ENCODE peak calls at places on chromosomes 5 and 9, in ten cellular contexts. One of them, this sample, is unnamed.

GRCh38 chr9:127128341-127129072 is 6.1 kb upstream of the ANGPTL2 start:
- DNase-seq in PC-9: peak; percentile 61
- DNase-seq in cardiac fibroblast: peak; percentile 24
- DNase-seq in GM12865: no peak
- DNase-seq in fibroblast of pulmonary artery: no peak
- DNase-seq in coronary artery: no peak
- DNase-seq in AG04449: no peak
- DNase-seq in cardiac muscle cell: no peak
- DNase-seq in fibroblast of mammary gland: peak; percentile 69
- DNase-seq in WERI-Rb-1: no peak
- DNase-seq in this sample: peak; percentile 22

GRCh38 chr9:32427111-32427873 is 42.8 kb downstream of the ACO1 start:
- DNase-seq in fibroblast of mammary gland: peak; percentile 43
- DNase-seq in fibroblast of pulmonary artery: peak; percentile 41
- DNase-seq in cardiac muscle cell: no peak
- DNase-seq in PC-9: peak; percentile 45
- DNase-seq in cardiac fibroblast: peak; percentile 77
- DNase-seq in coronary artery: no peak
- DNase-seq in WERI-Rb-1: no peak
- DNase-seq in AG04449: no peak
- DNase-seq in GM12865: no peak
- DNase-seq in this sample: peak; percentile 9

GRCh38 chr5:138177936-138178515 is 404 bp downstream of the BRD8 start:
- DNase-seq in PC-9: no peak
- DNase-seq in WERI-Rb-1: peak; percentile 22
- DNase-seq in fibroblast of mammary gland: peak; percentile 37
- DNase-seq in cardiac muscle cell: peak; percentile 33
- DNase-seq in coronary artery: no peak
- DNase-seq in GM12865: peak; percentile 33
- DNase-seq in fibroblast of pulmonary artery: peak; percentile 33
- DNase-seq in cardiac fibroblast: peak; percentile 44
- DNase-seq in AG04449: no peak
- DNase-seq in this sample: peak; percentile 55

GRCh38 chr9:120999317-120999716 is 50.8 kb downstream of the C5 start:
- DNase-seq in fibroblast of pulmonary artery: no peak
- DNase-seq in WERI-Rb-1: no peak
- DNase-seq in coronary artery: no peak
- DNase-seq in GM12865: no peak
- DNase-seq in cardiac fibroblast: no peak
- DNase-seq in AG04449: no peak
- DNase-seq in fibroblast of mammary gland: no peak
- DNase-seq in PC-9: no peak
- DNase-seq in cardiac muscle cell: no peak
- DNase-seq in this sample: no peak

GRCh38 chr5:136081192-136081591 is 51.5 kb upstream of the SMAD5 start:
- DNase-seq in GM12865: no peak
- DNase-seq in AG04449: no peak
- DNase-seq in fibroblast of pulmonary artery: no peak
- DNase-seq in fibroblast of mammary gland: no peak
- DNase-seq in cardiac fibroblast: no peak
- DNase-seq in PC-9: peak; percentile 16
- DNase-seq in WERI-Rb-1: no peak
- DNase-seq in cardiac muscle cell: no peak
- DNase-seq in coronary artery: no peak
- DNase-seq in this sample: no peak

GRCh38 chr5:83342475-83342874 is 129.1 kb upstream of the VCAN start:
- DNase-seq in cardiac fibroblast: no peak
- DNase-seq in PC-9: no peak
- DNase-seq in AG04449: no peak
- DNase-seq in cardiac muscle cell: no peak
- DNase-seq in GM12865: no peak
- DNase-seq in fibroblast of pulmonary artery: no peak
- DNase-seq in fibroblast of mammary gland: no peak
- DNase-seq in WERI-Rb-1: no peak
- DNase-seq in coronary artery: no peak
- DNase-seq in this sample: no peak

GRCh38 chr9:136182422-136182790 is 22.5 kb downstream of the LHX3 start:
- DNase-seq in cardiac fibroblast: no peak
- DNase-seq in coronary artery: no peak
- DNase-seq in PC-9: no peak
- DNase-seq in GM12865: no peak
- DNase-seq in WERI-Rb-1: no peak
- DNase-seq in fibroblast of mammary gland: no peak
- DNase-seq in fibroblast of pulmonary artery: no peak
- DNase-seq in AG04449: no peak
- DNase-seq in cardiac muscle cell: no peak
- DNase-seq in this sample: no peak

GRCh38 chr9:20558609-20559016 is 63.7 kb downstream of the MLLT3 start:
- DNase-seq in AG04449: peak; percentile 84
- DNase-seq in PC-9: peak; percentile 50
- DNase-seq in fibroblast of mammary gland: peak; percentile 92
- DNase-seq in coronary artery: no peak
- DNase-seq in cardiac muscle cell: no peak
- DNase-seq in GM12865: peak; percentile 65
- DNase-seq in WERI-Rb-1: no peak
- DNase-seq in cardiac fibroblast: peak; percentile 95
- DNase-seq in fibroblast of pulmonary artery: peak; percentile 75
- DNase-seq in this sample: peak; percentile 91

GRCh38 chr5:124492444-124493224 is 253.8 kb downstream of the ZNF608 start:
- DNase-seq in fibroblast of pulmonary artery: no peak
- DNase-seq in AG04449: no peak
- DNase-seq in PC-9: no peak
- DNase-seq in WERI-Rb-1: no peak
- DNase-seq in coronary artery: no peak
- DNase-seq in cardiac fibroblast: no peak
- DNase-seq in GM12865: no peak
- DNase-seq in cardiac muscle cell: no peak
- DNase-seq in fibroblast of mammary gland: no peak
- DNase-seq in this sample: no peak

GRCh38 chr9:114953917-114954316 is 23.5 kb upstream of the TNFSF8 start:
- DNase-seq in fibroblast of mammary gland: peak; percentile 94
- DNase-seq in WERI-Rb-1: no peak
- DNase-seq in cardiac muscle cell: no peak
- DNase-seq in cardiac fibroblast: peak; percentile 91
- DNase-seq in PC-9: peak; percentile 42
- DNase-seq in GM12865: no peak
- DNase-seq in coronary artery: no peak
- DNase-seq in AG04449: peak; percentile 19
- DNase-seq in fibroblast of pulmonary artery: peak; percentile 88
- DNase-seq in this sample: peak; percentile 63

DNA sequence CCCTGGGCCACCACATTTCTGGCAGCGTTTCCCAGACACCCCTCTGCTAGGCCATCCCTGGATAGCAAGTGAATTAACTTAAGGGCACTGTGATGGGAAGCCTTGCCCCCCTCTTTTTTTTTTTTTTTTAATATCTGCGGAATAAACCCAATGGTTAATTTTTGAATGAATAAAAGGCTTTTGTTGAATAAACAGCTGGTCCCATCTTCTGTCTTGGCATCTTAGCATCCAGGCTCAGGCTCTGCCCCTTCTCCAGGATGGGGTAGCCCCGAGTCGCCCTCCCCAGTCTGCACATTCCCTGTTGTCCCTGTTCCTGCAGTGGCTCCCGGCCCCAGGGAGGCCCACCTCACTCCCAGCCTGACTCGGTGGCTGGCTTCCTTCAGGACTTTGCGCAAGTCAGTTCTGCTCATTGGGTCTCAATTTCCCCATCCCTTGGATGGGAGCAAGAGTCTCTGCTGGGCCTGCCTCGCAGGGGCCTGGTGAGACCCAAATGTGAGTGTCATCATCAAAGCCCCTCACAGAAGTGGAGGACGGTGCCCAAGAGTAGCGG is 29.0 kb upstream of the HMCN2 start:
- DNase-seq in AG04449: no peak
- DNase-seq in WERI-Rb-1: no peak
- DNase-seq in fibroblast of mammary gland: no peak
- DNase-seq in cardiac fibroblast: no peak
- DNase-seq in GM12865: no peak
- DNase-seq in fibroblast of pulmonary artery: no peak
- DNase-seq in cardiac muscle cell: no peak
- DNase-seq in coronary artery: no peak
- DNase-seq in PC-9: no peak
- DNase-seq in this sample: no peak
- TF ChIP-seq CTCF in AG04449: no peak
- TF ChIP-seq CTCF in WERI-Rb-1: no peak
- TF ChIP-seq CTCF in fibroblast of mammary gland: no peak
- TF ChIP-seq CTCF in cardiac fibroblast: no peak
- TF ChIP-seq CTCF in GM12865: peak; percentile 0
- TF ChIP-seq CTCF in fibroblast of pulmonary artery: no peak
- TF ChIP-seq CTCF in cardiac muscle cell: no peak
- TF ChIP-seq CTCF in coronary artery: no peak
- TF ChIP-seq CTCF in PC-9: peak; percentile 19
- TF ChIP-seq CTCF in this sample: no peak

GRCh38 chr5:172175263-172175719 is 12.7 kb downstream of the STK10 start:
- DNase-seq in PC-9: no peak
- DNase-seq in cardiac muscle cell: peak; percentile 20
- DNase-seq in WERI-Rb-1: no peak
- DNase-seq in coronary artery: no peak
- DNase-seq in AG04449: no peak
- DNase-seq in GM12865: peak; percentile 93
- DNase-seq in fibroblast of pulmonary artery: no peak
- DNase-seq in cardiac fibroblast: no peak
- DNase-seq in fibroblast of mammary gland: no peak
- DNase-seq in this sample: no peak
- H3K4me3 ChIP-seq in PC-9: no peak overlapping the region
- H3K4me3 ChIP-seq in cardiac muscle cell: no peak overlapping the region
- H3K4me3 ChIP-seq in WERI-Rb-1: no peak overlapping the region
- H3K4me3 ChIP-seq in coronary artery: peak overlapping the region; percentile 14
- H3K4me3 ChIP-seq in AG04449: no peak overlapping the region
- H3K4me3 ChIP-seq in GM12865: peak overlapping the region; percentile 53
- H3K4me3 ChIP-seq in fibroblast of pulmonary artery: no peak overlapping the region
- H3K4me3 ChIP-seq in cardiac fibroblast: no peak overlapping the region
- H3K4me3 ChIP-seq in fibroblast of mammary gland: no peak overlapping the region
- H3K4me3 ChIP-seq in this sample: no peak overlapping the region

DNA sequence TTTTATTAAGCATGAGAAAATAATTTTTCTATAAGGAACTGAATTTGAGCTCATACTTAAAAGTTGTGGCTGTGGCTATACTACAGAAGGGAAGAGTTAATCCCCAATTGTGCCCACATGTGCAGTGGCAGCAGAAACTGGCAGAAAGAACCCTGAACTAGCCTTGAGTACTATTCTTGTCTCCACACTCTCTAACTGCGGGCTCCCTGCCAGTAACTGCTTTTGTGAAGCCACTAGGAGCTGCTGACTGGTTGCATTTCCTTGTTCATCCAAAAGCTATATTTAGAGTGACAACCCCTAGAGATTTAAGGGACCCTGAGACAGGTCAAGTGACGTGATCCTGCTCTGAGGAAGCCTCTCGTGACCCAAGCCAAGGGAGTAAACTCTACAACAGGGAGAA is 238.6 kb downstream of the ELAVL2 start:
- DNase-seq in fibroblast of pulmonary artery: no peak
- DNase-seq in fibroblast of mammary gland: no peak
- DNase-seq in AG04449: no peak
- DNase-seq in PC-9: no peak
- DNase-seq in cardiac muscle cell: peak; percentile 79
- DNase-seq in GM12865: no peak
- DNase-seq in WERI-Rb-1: no peak
- DNase-seq in cardiac fibroblast: no peak
- DNase-seq in coronary artery: no peak
- DNase-seq in this sample: peak; percentile 33
- TF ChIP-seq CTCF in fibroblast of pulmonary artery: no peak
- TF ChIP-seq CTCF in fibroblast of mammary gland: no peak
- TF ChIP-seq CTCF in AG04449: no peak
- TF ChIP-seq CTCF in PC-9: no peak
- TF ChIP-seq CTCF in cardiac muscle cell: no peak
- TF ChIP-seq CTCF in GM12865: no peak
- TF ChIP-seq CTCF in WERI-Rb-1: no peak
- TF ChIP-seq CTCF in cardiac fibroblast: no peak
- TF ChIP-seq CTCF in coronary artery: no peak
- TF ChIP-seq CTCF in this sample: no peak

GRCh38 chr9:96417051-96417586 is 1.1 kb downstream of the ZNF367 start:
- DNase-seq in WERI-Rb-1: peak; percentile 96
- DNase-seq in cardiac fibroblast: peak; percentile 78
- DNase-seq in fibroblast of pulmonary artery: peak; percentile 77
- DNase-seq in GM12865: peak; percentile 94
- DNase-seq in coronary artery: peak; percentile 91
- DNase-seq in AG04449: no peak
- DNase-seq in fibroblast of mammary gland: peak; percentile 73
- DNase-seq in PC-9: peak; percentile 64
- DNase-seq in cardiac muscle cell: peak; percentile 85
- DNase-seq in this sample: peak; percentile 82

GRCh38 chr9:96417610-96418073 is 528 bp downstream of the ZNF367 start:
- DNase-seq in fibroblast of pulmonary artery: no peak
- DNase-seq in AG04449: no peak
- DNase-seq in WERI-Rb-1: peak; percentile 27
- DNase-seq in PC-9: no peak
- DNase-seq in cardiac fibroblast: peak; percentile 7
- DNase-seq in coronary artery: peak; percentile 75
- DNase-seq in fibroblast of mammary gland: no peak
- DNase-seq in cardiac muscle cell: no peak
- DNase-seq in GM12865: no peak
- DNase-seq in this sample: no peak

GRCh38 chr9:96411129-96411820 is 6.9 kb downstream of the ZNF367 start:
- DNase-seq in cardiac muscle cell: no peak
- DNase-seq in GM12865: no peak
- DNase-seq in fibroblast of pulmonary artery: no peak
- DNase-seq in coronary artery: no peak
- DNase-seq in WERI-Rb-1: no peak
- DNase-seq in fibroblast of mammary gland: no peak
- DNase-seq in PC-9: no peak
- DNase-seq in AG04449: no peak
- DNase-seq in cardiac fibroblast: no peak
- DNase-seq in this sample: no peak

GRCh38 chr9:96412174-96412913 is 5.8 kb downstream of the ZNF367 start:
- DNase-seq in cardiac muscle cell: no peak
- DNase-seq in WERI-Rb-1: no peak
- DNase-seq in cardiac fibroblast: no peak
- DNase-seq in fibroblast of mammary gland: no peak
- DNase-seq in GM12865: peak; percentile 51
- DNase-seq in AG04449: no peak
- DNase-seq in coronary artery: no peak
- DNase-seq in fibroblast of pulmonary artery: no peak
- DNase-seq in PC-9: no peak
- DNase-seq in this sample: no peak

DNA sequence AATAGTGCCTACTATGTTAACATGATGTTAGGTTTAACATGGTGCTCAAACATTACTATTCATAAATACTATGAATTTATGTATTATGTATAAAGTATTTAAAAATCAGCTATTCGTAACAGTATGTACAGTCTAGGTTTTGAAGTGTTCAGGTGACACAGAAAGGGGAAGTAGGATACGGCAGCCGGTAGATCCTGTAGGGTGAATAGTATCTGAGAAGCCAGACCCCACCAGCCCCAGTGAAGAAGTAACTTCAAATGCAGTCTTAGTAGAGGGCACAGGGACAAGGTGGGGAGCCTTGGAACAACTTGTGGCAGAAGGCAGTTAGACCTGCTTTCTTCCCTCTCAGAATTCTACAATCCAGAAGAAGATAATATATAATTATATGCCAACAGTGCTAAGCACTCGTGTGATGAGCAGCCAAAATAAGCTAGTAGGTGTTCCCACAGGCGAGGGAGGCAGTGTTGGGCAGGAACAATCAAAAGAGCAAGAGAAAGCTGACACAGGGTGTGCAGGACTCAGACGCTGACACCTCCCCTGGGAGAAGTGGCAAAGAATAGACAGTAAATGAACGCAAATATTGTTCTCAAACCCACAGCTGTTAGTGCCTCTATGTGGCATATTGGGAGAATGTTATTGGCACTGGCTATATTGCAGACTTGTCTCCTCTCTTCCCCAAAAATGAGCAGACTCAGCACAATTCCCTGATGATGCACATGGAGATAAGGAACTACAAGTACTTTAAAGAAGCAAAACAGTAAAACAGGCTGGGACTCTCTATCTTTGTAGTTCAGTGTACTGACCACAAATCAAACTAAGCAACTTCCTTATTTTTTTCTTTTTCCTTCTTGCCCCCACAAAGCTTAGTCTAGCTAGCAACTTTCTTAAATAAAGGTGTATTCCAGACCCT is 4.6 kb downstream of the ZNF367 start:
- DNase-seq in cardiac fibroblast: no peak
- DNase-seq in AG04449: no peak
- DNase-seq in fibroblast of pulmonary artery: no peak
- DNase-seq in coronary artery: no peak
- DNase-seq in cardiac muscle cell: no peak
- DNase-seq in fibroblast of mammary gland: no peak
- DNase-seq in PC-9: no peak
- DNase-seq in GM12865: peak; percentile 77
- DNase-seq in WERI-Rb-1: no peak
- DNase-seq in this sample: no peak
- H3K4me3 ChIP-seq in cardiac fibroblast: no peak overlapping the region
- H3K4me3 ChIP-seq in AG04449: no peak overlapping the region
- H3K4me3 ChIP-seq in fibroblast of pulmonary artery: no peak overlapping the region
- H3K4me3 ChIP-seq in coronary artery: no peak overlapping the region
- H3K4me3 ChIP-seq in cardiac muscle cell: no peak overlapping the region
- H3K4me3 ChIP-seq in fibroblast of mammary gland: no peak overlapping the region
- H3K4me3 ChIP-seq in PC-9: no peak overlapping the region
- H3K4me3 ChIP-seq in GM12865: peak overlapping the region; percentile 54
- H3K4me3 ChIP-seq in WERI-Rb-1: no peak overlapping the region
- H3K4me3 ChIP-seq in this sample: no peak overlapping the region

This sample was measured in astrocyte of the spinal cord.